ENCODE peak calls at places on chromosomes 2 and 18, in six cellular contexts. T is keratinocyte, F is neural progenitor cell, J is IMR-90, Z is fibroblast of lung, I is mesenchymal stem cell. E is an unnamed sample.

GRCh38 chr2:177172034-177172880 is 40.3 kb upstream of the HNRNPA3 start:
- DNase-seq in J (peak), T (peak), I (peak), Z (peak), F (no peak), E (no peak)

GRCh38 chr2:119659601-119660342 is 19.2 kb upstream of the TMEM177 start:
- DNase-seq in F (peak), Z (no peak), T (no peak), J (peak), I (peak), E (peak)

GRCh38 chr18:78525364-78526111 is 454.1 kb upstream of the SALL3 start:
- DNase-seq in I (no peak), J (peak), T (no peak), Z (peak), F (no peak), E (no peak)

GRCh38 chr18:57440331-57441101 is 5.3 kb downstream of the ONECUT2 start:
- DNase-seq in T (no peak), J (no peak), F (peak), I (no peak), Z (no peak), E (no peak)

GRCh38 chr2:197615033-197615652 is 60.2 kb downstream of the RFTN2 start:
- DNase-seq in I (no peak), T (peak), Z (no peak), J (no peak), F (no peak), E (no peak)

GRCh38 chr18:10705291-10705690 is 179.5 kb downstream of the NAPG start:
- DNase-seq in J (no peak), T (no peak), F (no peak), I (no peak), Z (no peak), E (no peak)

GRCh38 chr2:41204315-41204714 is 752.4 kb upstream of the SLC8A1 start:
- DNase-seq in T (no peak), Z (no peak), I (no peak), F (no peak), J (no peak), E (no peak)

GRCh38 chr2:240167588-240167880 is 27.1 kb upstream of the OTOS start:
- DNase-seq in F (no peak), J (no peak), Z (no peak), I (no peak), T (no peak), E (no peak)

GRCh38 chr2:61707984-61708852 is 145.6 kb downstream of the FAM161A start:
- DNase-seq in I (peak), F (peak), J (peak), T (no peak), Z (peak), E (no peak)

GRCh38 chr18:58823385-58823784 is 41.3 kb upstream of the ZNF532 start:
- DNase-seq in J (no peak), F (no peak), T (no peak), I (no peak), Z (no peak), E (no peak)

GRCh38 chr2:16587629-16588028 is 78.0 kb downstream of the CYRIA start:
- DNase-seq in I (no peak), F (no peak), Z (no peak), J (no peak), T (no peak), E (no peak)

GRCh38 chr2:177342736-177343135 is 49.8 kb upstream of the AGPS start:
- DNase-seq in F (no peak), T (no peak), J (no peak), Z (no peak), I (no peak), E (no peak)

GRCh38 chr2:86221066-86221684 is 21.9 kb downstream of the MRPL35 start:
- DNase-seq in F (peak), I (peak), T (no peak), J (peak), Z (peak), E (peak)

GRCh38 chr2:69353360-69353759 is 33.7 kb downstream of the GFPT1 start:
- DNase-seq in I (peak), Z (peak), J (no peak), T (no peak), F (no peak), E (no peak)

GRCh38 chr18:832085-832681 is 20.1 kb upstream of the YES1 start:
- DNase-seq in Z (no peak), I (peak), T (no peak), J (no peak), F (peak), E (no peak)

GRCh38 chr2:208326016-208326415 is 60.0 kb downstream of the PIKFYVE start:
- DNase-seq in Z (no peak), I (no peak), F (no peak), T (no peak), J (no peak), E (no peak)

GRCh38 chr18:41955688-41956087 is 654 bp downstream of the PIK3C3 start:
- DNase-seq in I (no peak), T (no peak), J (no peak), F (no peak), Z (no peak), E (no peak)

GRCh38 chr2:150570712-150571111 is 83.2 kb upstream of the RND3 start:
- DNase-seq in Z (peak), J (peak), I (peak), F (no peak), T (peak), E (no peak)

GRCh38 chr18:37612519-37612918 is 46.9 kb upstream of the CELF4 start:
- DNase-seq in F (no peak), I (no peak), T (no peak), J (no peak), Z (no peak), E (no peak)

GRCh38 chr2:188978291-188979081 is 4.3 kb downstream of the COL3A1 start:
- DNase-seq in I (peak), F (peak), T (no peak), Z (peak), J (peak), E (no peak)

GRCh38 chr2:228426502-228427216 is 245.2 kb upstream of the SPHKAP start:
- DNase-seq in T (no peak), I (no peak), F (no peak), Z (no peak), J (no peak), E (no peak)

DNA sequence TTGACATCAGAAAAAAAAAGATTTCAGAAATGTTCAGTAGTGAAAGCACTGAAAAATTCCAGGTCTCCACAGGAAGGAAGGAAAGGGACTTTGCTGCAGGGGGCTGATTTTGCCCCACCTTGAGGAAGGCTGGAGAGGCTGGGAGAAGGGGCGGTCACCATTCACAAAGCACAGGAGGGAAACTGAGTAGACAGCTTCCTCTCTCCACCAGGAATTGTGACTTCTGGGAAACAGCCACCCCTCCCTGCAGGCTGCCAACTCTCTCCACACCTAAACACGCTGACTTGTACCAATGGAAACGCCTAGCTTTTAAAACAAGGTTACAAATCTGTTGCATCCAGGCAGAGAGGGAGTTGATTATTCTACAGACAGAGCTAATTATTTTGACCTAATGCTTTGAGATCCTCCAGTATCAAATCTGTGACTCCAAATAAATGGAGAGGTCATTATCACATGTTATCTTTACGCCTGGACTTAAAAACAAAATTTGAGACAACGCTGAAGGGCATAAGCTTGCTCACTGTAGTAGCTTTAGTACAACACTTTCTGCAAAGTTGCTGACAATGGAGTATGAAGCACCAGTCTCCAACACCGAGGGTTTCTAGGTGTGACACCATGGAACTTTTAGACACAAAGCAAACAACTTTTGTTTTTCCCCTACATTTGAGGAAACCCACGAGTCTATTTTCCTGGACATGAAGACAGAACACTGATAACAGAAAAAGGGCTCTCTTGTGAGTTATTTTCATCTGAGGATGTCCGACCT is 42.7 kb downstream of the EPHA4 start:
- DNase-seq in Z (no peak), I (no peak), T (no peak), F (no peak), J (no peak), E (no peak)
- H2AFZ ChIP-seq in Z (peak), I (no peak), T (peak), F (no peak), J (no peak), E (no peak)

GRCh38 chr2:65389476-65389875 is 42.9 kb downstream of the SPRED2 start:
- DNase-seq in Z (no peak), I (no peak), T (no peak), J (no peak), F (no peak), E (no peak)
- H2AFZ ChIP-seq in Z (no peak), I (no peak), T (no peak), J (no peak), F (no peak), E (no peak)

GRCh38 chr2:46066591-46066990 is 230.6 kb upstream of the EPAS1 start:
- DNase-seq in I (peak), J (peak), T (no peak), F (no peak), Z (peak), E (no peak)

GRCh38 chr2:46065152-46065551 is 232.1 kb upstream of the EPAS1 start:
- DNase-seq in T (no peak), Z (peak), J (peak), F (no peak), I (peak), E (no peak)

GRCh38 chr2:46068604-46069003 is 228.6 kb upstream of the EPAS1 start:
- DNase-seq in J (peak), Z (peak), I (no peak), F (no peak), T (no peak), E (no peak)

GRCh38 chr2:46066116-46066515 is 231.1 kb upstream of the EPAS1 start:
- DNase-seq in Z (peak), T (no peak), J (no peak), F (no peak), I (no peak), E (no peak)

DNA sequence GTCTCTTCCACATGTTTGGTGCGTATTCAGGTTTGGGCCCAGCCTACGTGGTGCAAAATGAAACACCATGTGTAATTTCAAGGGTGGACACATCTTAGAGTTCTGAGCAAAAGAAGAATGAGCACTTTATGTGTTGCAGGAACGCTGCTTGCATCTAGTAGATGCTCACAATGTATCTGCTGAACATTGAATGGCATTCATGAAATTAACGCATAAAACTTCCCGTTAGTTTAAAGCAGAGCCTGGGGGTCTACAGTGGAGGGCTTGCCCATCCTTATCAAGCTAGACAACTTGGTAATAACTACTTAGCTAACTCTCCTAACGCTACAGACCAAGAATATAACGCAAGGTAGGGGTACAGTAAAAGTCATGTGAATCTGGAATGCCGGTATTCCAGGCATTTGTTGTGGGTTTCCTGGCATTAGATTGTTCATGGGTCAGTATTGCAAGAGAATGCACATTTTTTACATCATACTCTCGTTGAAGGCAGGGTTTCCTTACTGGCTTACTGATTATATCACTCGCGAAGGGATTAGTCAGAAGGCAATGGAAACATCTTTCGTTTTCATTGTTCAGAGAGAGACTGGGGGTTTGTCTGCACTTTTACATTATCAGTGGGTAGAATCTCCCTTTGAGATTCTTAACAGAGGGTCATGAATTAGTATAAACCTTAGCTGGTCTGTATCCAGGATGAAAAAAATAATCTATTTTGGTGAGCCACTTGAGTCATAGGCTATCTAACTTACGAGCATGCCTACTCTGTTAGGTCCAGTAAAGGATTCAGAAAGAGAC is 229.5 kb upstream of the EPAS1 start:
- DNase-seq in J (peak), F (no peak), Z (peak), I (peak), T (no peak), E (no peak)
- H2AFZ ChIP-seq in J (no peak), F (no peak), Z (no peak), I (no peak), T (no peak), E (no peak)

DNA sequence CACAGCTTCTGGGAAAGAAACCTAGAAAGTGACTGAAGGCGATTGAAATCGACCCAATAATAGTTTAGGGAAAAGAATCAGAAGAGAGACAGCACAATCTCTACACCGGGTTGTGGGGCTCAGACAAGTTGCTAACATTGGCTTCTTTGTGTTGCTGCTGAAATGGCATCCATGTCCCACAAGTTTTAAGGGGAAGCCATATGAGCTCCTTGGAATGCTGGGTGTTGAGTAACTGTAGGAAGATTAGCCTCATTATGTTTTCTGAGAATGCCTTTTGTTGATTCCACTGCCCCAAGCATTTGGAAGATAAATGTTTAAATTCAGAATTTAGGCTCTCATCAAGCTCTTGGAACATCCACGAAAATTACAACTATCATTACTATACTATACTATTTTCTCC is 73.4 kb upstream of the NEUROD1 start:
- DNase-seq in Z (no peak), I (no peak), T (no peak), F (peak), J (no peak), E (no peak)
- H2AFZ ChIP-seq in Z (no peak), I (no peak), T (no peak), F (peak), J (no peak), E (no peak)

GRCh38 chr2:168454737-168455691 is 1.1 kb upstream of the CERS6 start:
- DNase-seq in Z (no peak), F (no peak), J (no peak), I (no peak), T (no peak), E (no peak)
- H2AFZ ChIP-seq in Z (peak), F (no peak), J (peak), I (no peak), T (no peak), E (no peak)

GRCh38 chr2:120763931-120764330 is 28.3 kb downstream of the GLI2 start:
- DNase-seq in I (no peak), F (no peak), Z (no peak), J (no peak), T (no peak), E (no peak)
- H2AFZ ChIP-seq in I (no peak), F (no peak), Z (no peak), J (no peak), T (no peak), E (no peak)

GRCh38 chr2:136282238-136282775 is 164.4 kb upstream of the CXCR4 start:
- DNase-seq in F (no peak), I (no peak), J (no peak), T (no peak), Z (no peak), E (no peak)
- H2AFZ ChIP-seq in F (peak), I (no peak), J (no peak), T (no peak), Z (no peak), E (no peak)

GRCh38 chr2:178865537-178865936 is 58.3 kb upstream of the TTN start:
- DNase-seq in Z (no peak), F (no peak), I (no peak), T (no peak), J (no peak), E (no peak)

GRCh38 chr2:178863130-178863855 is 56.1 kb upstream of the TTN start:
- DNase-seq in T (no peak), Z (no peak), J (no peak), I (no peak), F (no peak), E (no peak)

GRCh38 chr2:178863856-178864620 is 56.8 kb upstream of the TTN start:
- DNase-seq in I (peak), T (no peak), F (peak), J (no peak), Z (peak), E (no peak)

GRCh38 chr2:178865999-178866398 is 58.8 kb upstream of the TTN start:
- DNase-seq in T (no peak), Z (no peak), I (no peak), F (no peak), J (no peak), E (no peak)

GRCh38 chr2:178865121-178865520 is 57.9 kb upstream of the TTN start:
- DNase-seq in F (no peak), I (peak), T (no peak), J (no peak), Z (peak), E (no peak)
- H2AFZ ChIP-seq in F (no peak), I (no peak), T (no peak), J (no peak), Z (no peak), E (no peak)

E was measured in Karpas-422.